ENCODE peak calls at places on chromosomes 6 and 20, in four cellular contexts. A, Y, Z and U are unnamed samples.

GRCh38 chr6:110217255-110217654 is 37.0 kb downstream of the CDC40 start:
- DNase-seq in A (no peak), Y (no peak), Z (no peak), U (no peak)

GRCh38 chr6:7893342-7893741 is 17.2 kb downstream of the TXNDC5 start:
- DNase-seq in A (no peak), Y (no peak), Z (no peak), U (no peak)

GRCh38 chr6:121652726-121653623 is 217.5 kb downstream of the GJA1 start:
- DNase-seq in A (no peak), Y (no peak), Z (no peak), U (no peak)

GRCh38 chr6:127891731-127892326 is 9.0 kb downstream of the THEMIS start:
- DNase-seq in A (no peak), Y (no peak), Z (no peak), U (no peak)

GRCh38 chr6:103675807-103676406 is 1183.8 kb downstream of the HACE1 start:
- DNase-seq in A (no peak), Y (no peak), Z (no peak), U (no peak)

GRCh38 chr6:108797951-108798671 is 50.1 kb upstream of the ARMC2 start:
- DNase-seq in A (no peak), Y (no peak), Z (no peak), U (no peak)

GRCh38 chr6:17703256-17703694 is 3.5 kb downstream of the NUP153 start:
- DNase-seq in A (peak), Y (no peak), Z (no peak), U (peak)

GRCh38 chr6:116127771-116128493 is 2.0 kb upstream of the COL10A1 start:
- DNase-seq in A (no peak), Y (no peak), Z (no peak), U (no peak)

GRCh38 chr6:105844275-105844848 is 241.8 kb upstream of the PRDM1 start:
- DNase-seq in A (no peak), Y (no peak), Z (peak), U (no peak)

GRCh38 chr6:44245912-44246662 is 814 bp upstream of the HSP90AB1 start:
- DNase-seq in A (no peak), Y (no peak), Z (peak), U (peak)

GRCh38 chr6:73286752-73287151 is 23.8 kb upstream of the KHDC1 start:
- DNase-seq in A (no peak), Y (no peak), Z (no peak), U (no peak)

GRCh38 chr6:10630178-10630577 is 64.2 kb downstream of the C6orf52 start:
- DNase-seq in A (no peak), Y (no peak), Z (no peak), U (no peak)

GRCh38 chr20:10463622-10464021 is 28.5 kb downstream of the SLX4IP start:
- DNase-seq in A (no peak), Y (no peak), Z (no peak), U (no peak)

GRCh38 chr6:144104898-144105487 is 9.6 kb upstream of the SF3B5 start:
- DNase-seq in A (no peak), Y (no peak), Z (no peak), U (peak)

GRCh38 chr6:87257046-87257445 is 65.3 kb upstream of the SMIM8 start:
- DNase-seq in A (no peak), Y (no peak), Z (no peak), U (no peak)

GRCh38 chr6:12576389-12576788 is 140.2 kb upstream of the PHACTR1 start:
- DNase-seq in A (no peak), Y (no peak), Z (no peak), U (no peak)

GRCh38 chr6:68892432-68892831 is 257.4 kb downstream of the ADGRB3 start:
- DNase-seq in A (no peak), Y (no peak), Z (no peak), U (no peak)

GRCh38 chr20:23880426-23880825 is 878 bp upstream of the CST5 start:
- DNase-seq in A (no peak), Y (no peak), Z (no peak), U (no peak)

GRCh38 chr6:155187096-155187495 is 76.7 kb upstream of the CLDN20 start:
- DNase-seq in A (no peak), Y (no peak), Z (no peak), U (no peak)

GRCh38 chr6:19465240-19465639 is 371.9 kb upstream of the ID4 start:
- DNase-seq in A (no peak), Y (no peak), Z (no peak), U (no peak)

GRCh38 chr20:63538204-63539091 is 1.3 kb upstream of the PTK6 start:
- DNase-seq in A (no peak), Y (no peak), Z (no peak), U (no peak)

GRCh38 chr20:57043091-57043490 is 223.3 kb downstream of the BMP7 start:
- DNase-seq in A (no peak), Y (no peak), Z (no peak), U (no peak)

GRCh38 chr20:18007534-18008292 is 38.9 kb downstream of the MGME1 start:
- DNase-seq in A (no peak), Y (no peak), Z (peak), U (no peak)

GRCh38 chr20:17568972-17569471 is 853 bp upstream of the DSTN start:
- DNase-seq in A (peak), Y (no peak), Z (peak), U (peak)

GRCh38 chr6:35015476-35015875 is 125.7 kb downstream of the TCP11 start:
- DNase-seq in A (no peak), Y (no peak), Z (no peak), U (no peak)

GRCh38 chr6:142883011-142883410 is 62.0 kb downstream of the HIVEP2 start:
- DNase-seq in A (no peak), Y (no peak), Z (no peak), U (no peak)

GRCh38 chr20:2873747-2874041 is 413 bp downstream of the PTPRA start:
- DNase-seq in A (no peak), Y (no peak), Z (peak), U (no peak)

GRCh38 chr6:106027760-106028159 is 58.4 kb upstream of the PRDM1 start:
- DNase-seq in A (no peak), Y (no peak), Z (no peak), U (no peak)

GRCh38 chr6:13624871-13625288 is 9.7 kb downstream of the NOL7 start:
- DNase-seq in A (no peak), Y (no peak), Z (no peak), U (peak)

GRCh38 chr6:3913077-3913957 is 64.1 kb downstream of the FAM50B start:
- DNase-seq in A (peak), Y (no peak), Z (no peak), U (no peak)

GRCh38 chr20:19688031-19688806 is 69.8 kb upstream of the RIN2 start:
- DNase-seq in A (peak), Y (no peak), Z (peak), U (no peak)

GRCh38 chr20:2752631-2753455 is 47.6 kb downstream of the CPXM1 start:
- DNase-seq in A (no peak), Y (no peak), Z (no peak), U (peak)

GRCh38 chr6:152004036-152004566 is 196.6 kb downstream of the ESR1 start:
- DNase-seq in A (no peak), Y (no peak), Z (no peak), U (no peak)

GRCh38 chr6:45076217-45076616 is 251.9 kb upstream of the RUNX2 start:
- DNase-seq in A (no peak), Y (no peak), Z (no peak), U (no peak)

GRCh38 chr20:43863330-43863729 is 51.3 kb upstream of the TOX2 start:
- DNase-seq in A (no peak), Y (no peak), Z (no peak), U (no peak)